ENCODE peak calls at places on chromosomes 6 and 20, in seven cellular contexts. One of them, this sample, is unnamed. For H3K4me1, the result is how much of the 10 kb centered on the place peaks cover.

GRCh38 chr20:53643031-53643832 is 49.6 kb upstream of the ZNF217 start:
- DNase-seq in upper lobe of right lung: no peak
- DNase-seq in left ventricle myocardium inferior: no peak
- DNase-seq in body of pancreas: peak
- DNase-seq in small intestine: peak
- DNase-seq in HepG2: no peak
- DNase-seq in HCT116: peak
- DNase-seq in this sample: peak

GRCh38 chr20:61940976-61941720 is 124.5 kb downstream of the TAF4 start:
- DNase-seq in upper lobe of right lung: peak
- DNase-seq in left ventricle myocardium inferior: peak
- DNase-seq in body of pancreas: no peak
- DNase-seq in small intestine: no peak
- DNase-seq in HepG2: no peak
- DNase-seq in HCT116: no peak
- DNase-seq in this sample: no peak

GRCh38 chr6:167422934-167423333 is 98.0 kb downstream of the TTLL2 start:
- DNase-seq in upper lobe of right lung: peak
- DNase-seq in left ventricle myocardium inferior: no peak
- DNase-seq in body of pancreas: no peak
- DNase-seq in small intestine: no peak
- DNase-seq in HepG2: no peak
- DNase-seq in HCT116: no peak
- DNase-seq in this sample: no peak

GRCh38 chr6:41732149-41732548 is 3.3 kb downstream of the TFEB start:
- DNase-seq in upper lobe of right lung: no peak
- DNase-seq in left ventricle myocardium inferior: no peak
- DNase-seq in body of pancreas: no peak
- DNase-seq in small intestine: no peak
- DNase-seq in HepG2: no peak
- DNase-seq in HCT116: no peak
- DNase-seq in this sample: no peak

GRCh38 chr6:15444881-15445280 is 199.0 kb downstream of the JARID2 start:
- DNase-seq in upper lobe of right lung: no peak
- DNase-seq in left ventricle myocardium inferior: no peak
- DNase-seq in body of pancreas: peak
- DNase-seq in small intestine: no peak
- DNase-seq in HepG2: peak
- DNase-seq in HCT116: peak
- DNase-seq in this sample: no peak

GRCh38 chr6:125808591-125808990 is 17.8 kb downstream of the NCOA7 start:
- DNase-seq in upper lobe of right lung: no peak
- DNase-seq in left ventricle myocardium inferior: no peak
- DNase-seq in body of pancreas: no peak
- DNase-seq in small intestine: no peak
- DNase-seq in HepG2: no peak
- DNase-seq in HCT116: no peak
- DNase-seq in this sample: no peak

GRCh38 chr6:2158596-2159271 is 86.7 kb downstream of the GMDS start:
- DNase-seq in upper lobe of right lung: no peak
- DNase-seq in left ventricle myocardium inferior: no peak
- DNase-seq in body of pancreas: no peak
- DNase-seq in small intestine: no peak
- DNase-seq in HepG2: no peak
- DNase-seq in HCT116: peak
- DNase-seq in this sample: peak

GRCh38 chr6:69907981-69908498 is 41.7 kb downstream of the COL19A1 start:
- DNase-seq in upper lobe of right lung: no peak
- DNase-seq in left ventricle myocardium inferior: no peak
- DNase-seq in body of pancreas: no peak
- DNase-seq in small intestine: no peak
- DNase-seq in HepG2: no peak
- DNase-seq in HCT116: no peak
- DNase-seq in this sample: no peak

GRCh38 chr20:50251992-50252491 is 61.4 kb downstream of the CEBPB start:
- DNase-seq in upper lobe of right lung: no peak
- DNase-seq in left ventricle myocardium inferior: no peak
- DNase-seq in body of pancreas: no peak
- DNase-seq in small intestine: no peak
- DNase-seq in HepG2: no peak
- DNase-seq in HCT116: no peak
- DNase-seq in this sample: no peak

GRCh38 chr6:14634072-14634471 is 516.5 kb downstream of the CD83 start:
- DNase-seq in upper lobe of right lung: no peak
- DNase-seq in left ventricle myocardium inferior: no peak
- DNase-seq in body of pancreas: no peak
- DNase-seq in small intestine: no peak
- DNase-seq in HepG2: no peak
- DNase-seq in HCT116: no peak
- DNase-seq in this sample: no peak

GRCh38 chr20:38216736-38217595 is 43.6 kb downstream of the KIAA1755 start:
- DNase-seq in upper lobe of right lung: no peak
- DNase-seq in left ventricle myocardium inferior: no peak
- DNase-seq in body of pancreas: no peak
- DNase-seq in small intestine: no peak
- DNase-seq in HepG2: no peak
- DNase-seq in HCT116: no peak
- DNase-seq in this sample: no peak

GRCh38 chr6:161273356-161273751 is 507 bp downstream of the AGPAT4 start:
- DNase-seq in upper lobe of right lung: no peak
- DNase-seq in left ventricle myocardium inferior: no peak
- DNase-seq in body of pancreas: no peak
- DNase-seq in small intestine: no peak
- DNase-seq in HepG2: no peak
- DNase-seq in HCT116: peak
- DNase-seq in this sample: peak

GRCh38 chr6:134119481-134119880 is 67.1 kb upstream of the SLC2A12 start:
- DNase-seq in upper lobe of right lung: no peak
- DNase-seq in left ventricle myocardium inferior: no peak
- DNase-seq in body of pancreas: no peak
- DNase-seq in small intestine: no peak
- DNase-seq in HepG2: no peak
- DNase-seq in HCT116: no peak
- DNase-seq in this sample: no peak

GRCh38 chr6:166572370-166573261 is 13.9 kb downstream of the RAMACL start:
- DNase-seq in upper lobe of right lung: no peak
- DNase-seq in left ventricle myocardium inferior: no peak
- DNase-seq in body of pancreas: no peak
- DNase-seq in small intestine: peak
- DNase-seq in HepG2: no peak
- DNase-seq in HCT116: no peak
- DNase-seq in this sample: peak

GRCh38 chr6:26502169-26502568 is 2.1 kb downstream of the BTN1A1 start:
- DNase-seq in upper lobe of right lung: no peak
- DNase-seq in left ventricle myocardium inferior: no peak
- DNase-seq in body of pancreas: no peak
- DNase-seq in small intestine: peak
- DNase-seq in HepG2: peak
- DNase-seq in HCT116: no peak
- DNase-seq in this sample: peak

GRCh38 chr6:35294308-35294945 is 3.2 kb upstream of the DEF6 start:
- DNase-seq in upper lobe of right lung: no peak
- DNase-seq in left ventricle myocardium inferior: no peak
- DNase-seq in body of pancreas: peak
- DNase-seq in small intestine: peak
- DNase-seq in HepG2: peak
- DNase-seq in HCT116: peak
- DNase-seq in this sample: peak

GRCh38 chr6:35624341-35625070 is 64.2 kb downstream of the FKBP5 start:
- DNase-seq in upper lobe of right lung: no peak
- DNase-seq in left ventricle myocardium inferior: no peak
- DNase-seq in body of pancreas: no peak
- DNase-seq in small intestine: no peak
- DNase-seq in HepG2: peak
- DNase-seq in HCT116: no peak
- DNase-seq in this sample: no peak

GRCh38 chr6:56714273-56714672 is 71.6 kb upstream of the DST start:
- DNase-seq in upper lobe of right lung: no peak
- DNase-seq in left ventricle myocardium inferior: no peak
- DNase-seq in body of pancreas: no peak
- DNase-seq in small intestine: no peak
- DNase-seq in HepG2: no peak
- DNase-seq in HCT116: no peak
- DNase-seq in this sample: no peak

GRCh38 chr6:56713285-56713684 is 70.6 kb upstream of the DST start:
- DNase-seq in upper lobe of right lung: no peak
- DNase-seq in left ventricle myocardium inferior: no peak
- DNase-seq in body of pancreas: peak
- DNase-seq in small intestine: peak
- DNase-seq in HepG2: peak
- DNase-seq in HCT116: peak
- DNase-seq in this sample: peak

GRCh38 chr6:56718236-56718635 is 75.5 kb upstream of the DST start:
- DNase-seq in upper lobe of right lung: no peak
- DNase-seq in left ventricle myocardium inferior: no peak
- DNase-seq in body of pancreas: no peak
- DNase-seq in small intestine: no peak
- DNase-seq in HepG2: no peak
- DNase-seq in HCT116: no peak
- DNase-seq in this sample: no peak

GRCh38 chr6:56716229-56716628 is 73.5 kb upstream of the DST start:
- DNase-seq in upper lobe of right lung: no peak
- DNase-seq in left ventricle myocardium inferior: no peak
- DNase-seq in body of pancreas: no peak
- DNase-seq in small intestine: no peak
- DNase-seq in HepG2: no peak
- DNase-seq in HCT116: no peak
- DNase-seq in this sample: no peak

GRCh38 chr6:56714982-56715456 is 72.3 kb upstream of the DST start:
- DNase-seq in upper lobe of right lung: no peak
- DNase-seq in left ventricle myocardium inferior: no peak
- DNase-seq in body of pancreas: no peak
- DNase-seq in small intestine: no peak
- DNase-seq in HepG2: peak
- DNase-seq in HCT116: peak
- DNase-seq in this sample: no peak
- H3K4me1 ChIP-seq in upper lobe of right lung: under half
- H3K4me1 ChIP-seq in left ventricle myocardium inferior: under half
- H3K4me1 ChIP-seq in body of pancreas: under half
- H3K4me1 ChIP-seq in small intestine: under half
- H3K4me1 ChIP-seq in HepG2: under half
- H3K4me1 ChIP-seq in HCT116: half or more
- H3K4me1 ChIP-seq in this sample: under half

GRCh38 chr6:97815413-97815812 is 532.4 kb upstream of the MMS22L start:
- DNase-seq in upper lobe of right lung: no peak
- DNase-seq in left ventricle myocardium inferior: no peak
- DNase-seq in body of pancreas: no peak
- DNase-seq in small intestine: no peak
- DNase-seq in HepG2: no peak
- DNase-seq in HCT116: no peak
- DNase-seq in this sample: no peak

GRCh38 chr6:97819680-97820079 is 536.7 kb upstream of the MMS22L start:
- DNase-seq in upper lobe of right lung: no peak
- DNase-seq in left ventricle myocardium inferior: no peak
- DNase-seq in body of pancreas: no peak
- DNase-seq in small intestine: no peak
- DNase-seq in HepG2: no peak
- DNase-seq in HCT116: no peak
- DNase-seq in this sample: no peak

GRCh38 chr6:97812940-97813339 is 529.9 kb upstream of the MMS22L start:
- DNase-seq in upper lobe of right lung: no peak
- DNase-seq in left ventricle myocardium inferior: no peak
- DNase-seq in body of pancreas: no peak
- DNase-seq in small intestine: no peak
- DNase-seq in HepG2: no peak
- DNase-seq in HCT116: no peak
- DNase-seq in this sample: no peak

GRCh38 chr6:97813881-97814280 is 530.9 kb upstream of the MMS22L start:
- DNase-seq in upper lobe of right lung: no peak
- DNase-seq in left ventricle myocardium inferior: no peak
- DNase-seq in body of pancreas: no peak
- DNase-seq in small intestine: no peak
- DNase-seq in HepG2: no peak
- DNase-seq in HCT116: no peak
- DNase-seq in this sample: no peak
- H3K27ac ChIP-seq in upper lobe of right lung: no peak
- H3K27ac ChIP-seq in left ventricle myocardium inferior: no peak
- H3K27ac ChIP-seq in body of pancreas: no peak
- H3K27ac ChIP-seq in small intestine: no peak
- H3K27ac ChIP-seq in HepG2: no peak
- H3K27ac ChIP-seq in HCT116: no peak
- H3K27ac ChIP-seq in this sample: no peak

DNA sequence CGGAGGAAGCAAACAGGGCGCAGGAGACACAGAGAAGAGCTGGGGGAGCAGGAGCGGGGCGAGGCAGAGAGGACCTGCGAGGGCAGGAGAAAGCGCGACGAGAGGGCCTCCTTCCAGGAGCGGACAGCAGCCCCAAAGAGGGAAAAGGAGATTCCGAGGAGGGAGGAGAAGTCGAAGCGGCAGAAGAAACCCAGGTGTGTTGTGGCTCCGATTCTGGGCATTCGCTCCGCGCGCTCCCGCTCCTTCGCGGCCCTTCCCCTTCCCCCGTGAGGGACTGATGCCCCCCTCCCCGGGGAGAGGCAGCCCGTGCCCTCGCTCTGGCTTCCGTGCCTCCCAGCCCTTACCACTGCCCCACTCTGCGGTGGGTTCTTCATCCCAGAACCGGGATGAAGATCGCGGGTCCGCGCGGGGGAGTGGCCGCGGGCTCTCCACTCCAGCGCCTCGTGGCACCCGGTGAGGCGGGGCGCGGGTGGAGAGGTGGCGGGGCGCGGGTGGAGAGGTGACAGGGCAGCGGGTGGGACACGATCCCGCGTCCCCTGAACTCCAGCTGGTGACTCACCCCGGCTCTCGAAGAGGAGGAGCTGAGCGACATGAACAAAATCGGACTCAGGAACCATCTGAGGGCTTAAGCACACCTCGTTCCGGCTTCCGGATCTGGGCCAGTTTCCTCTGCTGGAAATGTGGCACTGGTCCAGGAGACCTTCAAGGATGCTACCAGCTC is 22.4 kb downstream of the TMC2 start:
- DNase-seq in upper lobe of right lung: no peak
- DNase-seq in left ventricle myocardium inferior: no peak
- DNase-seq in body of pancreas: peak
- DNase-seq in small intestine: peak
- DNase-seq in HepG2: no peak
- DNase-seq in HCT116: no peak
- DNase-seq in this sample: peak
- H3K4me3 ChIP-seq in upper lobe of right lung: no peak
- H3K4me3 ChIP-seq in left ventricle myocardium inferior: peak
- H3K4me3 ChIP-seq in body of pancreas: no peak
- H3K4me3 ChIP-seq in small intestine: peak
- H3K4me3 ChIP-seq in HepG2: no peak
- H3K4me3 ChIP-seq in HCT116: no peak
- H3K4me3 ChIP-seq in this sample: no peak

DNA sequence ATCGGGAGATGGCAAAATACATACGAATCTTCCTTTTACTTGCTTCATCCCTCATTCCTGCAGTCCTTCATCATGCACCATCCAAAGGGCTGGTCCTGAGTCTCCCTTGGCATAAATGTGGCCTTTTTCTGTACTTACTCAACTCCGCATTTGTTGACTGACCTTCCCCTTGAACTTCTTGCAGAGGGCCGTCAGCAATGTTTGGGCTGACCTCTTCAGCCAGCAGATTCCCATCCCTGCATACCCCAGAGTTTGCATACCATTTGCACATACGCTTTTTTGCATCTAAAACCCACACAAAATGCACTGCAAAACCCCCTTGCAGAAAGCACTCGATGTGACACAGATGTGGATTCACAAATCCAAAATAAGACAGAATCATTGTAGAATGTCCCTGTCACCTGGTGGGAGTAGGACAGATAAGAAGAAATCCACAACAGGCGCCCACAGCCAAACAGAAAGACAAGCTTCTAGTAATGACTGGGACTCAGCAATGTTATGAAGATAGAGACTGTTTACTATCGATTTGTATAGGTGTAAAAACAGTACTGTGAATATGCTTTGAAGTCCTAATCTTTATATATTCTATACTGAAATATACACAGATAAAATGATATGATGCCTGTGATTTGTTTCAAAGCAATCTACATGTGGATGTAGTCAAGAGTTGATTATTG is 45.8 kb downstream of the TBC1D7 start:
- DNase-seq in upper lobe of right lung: no peak
- DNase-seq in left ventricle myocardium inferior: no peak
- DNase-seq in body of pancreas: no peak
- DNase-seq in small intestine: no peak
- DNase-seq in HepG2: peak
- DNase-seq in HCT116: no peak
- DNase-seq in this sample: no peak
- H3K4me1 ChIP-seq in upper lobe of right lung: under half
- H3K4me1 ChIP-seq in left ventricle myocardium inferior: under half
- H3K4me1 ChIP-seq in body of pancreas: under half
- H3K4me1 ChIP-seq in small intestine: under half
- H3K4me1 ChIP-seq in HepG2: under half
- H3K4me1 ChIP-seq in HCT116: under half
- H3K4me1 ChIP-seq in this sample: under half

This sample was measured in hepatocyte.